ENCODE peak calls at places on chromosomes 7 and 10, in ten cellular contexts. S is activated CD8-positive, alpha-beta T cell treated with anti-CD3 and anti-CD28 coated beads for 36 hours; Q is fibroblast of lung; F is mammary epithelial cell; C is endothelial cell; O is cardiac muscle cell; G is foreskin fibroblast; B is HL-60; D is gastrocnemius medialis; X is GM23338. P is an unnamed sample.

GRCh38 chr7:44881066-44881600 is 4.2 kb downstream of the PURB start:
- DNase-seq in S (no peak), Q (no peak), F (no peak), C (no peak), O (no peak), G (no peak), B (no peak), D (no peak), X (no peak), P (no peak)

GRCh38 chr7:33646992-33647391 is 258.3 kb upstream of the BMPER start:
- DNase-seq in S (no peak), Q (no peak), F (no peak), C (no peak), O (no peak), G (peak), B (no peak), D (no peak), X (no peak), P (no peak)

GRCh38 chr10:24962998-24963397 is 10.6 kb upstream of the PRTFDC1 start:
- DNase-seq in S (no peak), Q (peak), F (peak), C (no peak), O (no peak), G (peak), B (no peak), D (no peak), X (no peak), P (no peak)

GRCh38 chr7:157520249-157520648 is 183.4 kb downstream of the DNAJB6 start:
- DNase-seq in S (no peak), Q (no peak), F (no peak), C (no peak), O (no peak), G (no peak), B (no peak), D (no peak), X (no peak), P (no peak)

GRCh38 chr7:31882187-31882586 is 188.0 kb downstream of the PDE1C start:
- DNase-seq in S (no peak), Q (peak), F (peak), C (no peak), O (peak), G (no peak), B (no peak), D (peak), X (peak), P (no peak)

GRCh38 chr10:89515031-89515841 is 20.2 kb downstream of the SLC16A12 start:
- DNase-seq in S (no peak), Q (peak), F (peak), C (no peak), O (peak), G (peak), B (no peak), D (no peak), X (peak), P (no peak)

GRCh38 chr7:137423321-137423720 is 79.8 kb upstream of the PTN start:
- DNase-seq in S (no peak), Q (peak), F (no peak), C (no peak), O (no peak), G (peak), B (no peak), D (no peak), X (no peak), P (no peak)

GRCh38 chr7:68217426-68217825 is 1220.8 kb downstream of the TYW1 start:
- DNase-seq in S (no peak), Q (no peak), F (no peak), C (no peak), O (no peak), G (no peak), B (no peak), D (no peak), X (no peak), P (no peak)

GRCh38 chr10:3852147-3852904 is 67.3 kb upstream of the KLF6 start:
- DNase-seq in S (peak), Q (peak), F (peak), C (no peak), O (no peak), G (peak), B (peak), D (peak), X (peak), P (peak)

GRCh38 chr7:140597425-140597949 is 43.1 kb downstream of the DENND2A start:
- DNase-seq in S (no peak), Q (no peak), F (no peak), C (no peak), O (no peak), G (no peak), B (no peak), D (no peak), X (no peak), P (no peak)

GRCh38 chr7:101784275-101785127 is 32.9 kb upstream of the CUX1 start:
- DNase-seq in S (no peak), Q (no peak), F (no peak), C (no peak), O (peak), G (peak), B (peak), D (no peak), X (no peak), P (no peak)

GRCh38 chr10:127977368-127978009 is 70.6 kb downstream of the PTPRE start:
- DNase-seq in S (peak), Q (peak), F (peak), C (peak), O (no peak), G (peak), B (no peak), D (peak), X (no peak), P (no peak)

GRCh38 chr7:17486835-17487234 is 188.4 kb downstream of the AHR start:
- DNase-seq in S (no peak), Q (no peak), F (no peak), C (no peak), O (no peak), G (no peak), B (no peak), D (no peak), X (no peak), P (no peak)

GRCh38 chr7:106009511-106010226 is 46.6 kb downstream of the CDHR3 start:
- DNase-seq in S (peak), Q (peak), F (peak), C (peak), O (peak), G (peak), B (peak), D (peak), X (peak), P (peak)

GRCh38 chr7:66355762-66356161 is 150.6 kb downstream of the TPST1 start:
- DNase-seq in S (no peak), Q (no peak), F (peak), C (no peak), O (no peak), G (peak), B (no peak), D (no peak), X (no peak), P (no peak)

GRCh38 chr10:21281173-21281572 is 244.3 kb downstream of the SKIDA1 start:
- DNase-seq in S (no peak), Q (no peak), F (no peak), C (no peak), O (no peak), G (no peak), B (no peak), D (no peak), X (no peak), P (no peak)

GRCh38 chr7:94223375-94224084 is 171.2 kb upstream of the COL1A2 start:
- DNase-seq in S (no peak), Q (peak), F (peak), C (peak), O (peak), G (peak), B (no peak), D (no peak), X (peak), P (no peak)

GRCh38 chr10:110214380-110214826 is 7.0 kb downstream of the MXI1 start:
- DNase-seq in S (peak), Q (peak), F (no peak), C (no peak), O (no peak), G (no peak), B (peak), D (no peak), X (no peak), P (peak)

GRCh38 chr7:22105550-22105949 is 159.9 kb upstream of the CDCA7L start:
- DNase-seq in S (no peak), Q (no peak), F (no peak), C (no peak), O (no peak), G (no peak), B (no peak), D (no peak), X (no peak), P (no peak)

GRCh38 chr7:137801003-137801402 is 45.8 kb downstream of the DGKI start:
- DNase-seq in S (no peak), Q (peak), F (peak), C (no peak), O (no peak), G (peak), B (no peak), D (no peak), X (no peak), P (no peak)

GRCh38 chr10:128274938-128275337 is 148.7 kb upstream of the MKI67 start:
- DNase-seq in S (peak), Q (no peak), F (no peak), C (no peak), O (peak), G (no peak), B (no peak), D (peak), X (no peak), P (no peak)

GRCh38 chr7:158029431-158029938 is 558.1 kb downstream of the PTPRN2 start:
- DNase-seq in S (no peak), Q (no peak), F (no peak), C (no peak), O (no peak), G (no peak), B (no peak), D (no peak), X (no peak), P (no peak)

GRCh38 chr10:113709221-113709838 is 29.6 kb downstream of the CASP7 start:
- DNase-seq in S (no peak), Q (peak), F (no peak), C (no peak), O (no peak), G (peak), B (no peak), D (no peak), X (no peak), P (no peak)

GRCh38 chr7:132019718-132020117 is 463.3 kb upstream of the PODXL start:
- DNase-seq in S (no peak), Q (no peak), F (no peak), C (no peak), O (no peak), G (no peak), B (no peak), D (no peak), X (no peak), P (no peak)

GRCh38 chr10:76086571-76087260 is 655.3 kb downstream of the LRMDA start:
- DNase-seq in S (peak), Q (peak), F (peak), C (peak), O (no peak), G (peak), B (peak), D (peak), X (peak), P (no peak)

GRCh38 chr10:84293574-84294016 is 34.8 kb upstream of the CCSER2 start:
- DNase-seq in S (peak), Q (no peak), F (no peak), C (no peak), O (no peak), G (no peak), B (no peak), D (no peak), X (no peak), P (no peak)

GRCh38 chr7:58086871-58087535 is 637.0 kb downstream of the ZNF716 start:
- DNase-seq in S (no peak), Q (no peak), F (no peak), C (no peak), O (no peak), G (no peak), B (no peak), D (no peak), X (no peak), P (no peak)

GRCh38 chr10:73969224-73969811 is 28.6 kb upstream of the VCL start:
- DNase-seq in S (no peak), Q (no peak), F (peak), C (no peak), O (no peak), G (no peak), B (peak), D (no peak), X (no peak), P (no peak)

GRCh38 chr10:28463676-28464395 is 69.1 kb upstream of the WAC start:
- DNase-seq in S (no peak), Q (no peak), F (no peak), C (no peak), O (no peak), G (no peak), B (peak), D (no peak), X (no peak), P (no peak)

GRCh38 chr7:148916186-148916585 is 32.1 kb upstream of the EZH2 start:
- DNase-seq in S (no peak), Q (peak), F (no peak), C (no peak), O (no peak), G (peak), B (no peak), D (no peak), X (no peak), P (no peak)

GRCh38 chr7:28572321-28573058 is 160.2 kb downstream of the CREB5 start:
- DNase-seq in S (no peak), Q (no peak), F (no peak), C (no peak), O (no peak), G (no peak), B (no peak), D (no peak), X (no peak), P (no peak)

GRCh38 chr10:31758495-31758894 is 170.1 kb downstream of the ARHGAP12 start:
- DNase-seq in S (no peak), Q (no peak), F (no peak), C (no peak), O (no peak), G (peak), B (no peak), D (no peak), X (no peak), P (no peak)

GRCh38 chr7:147894271-147894670 is 696.3 kb upstream of the C7orf33 start:
- DNase-seq in S (no peak), Q (no peak), F (no peak), C (no peak), O (no peak), G (no peak), B (no peak), D (no peak), X (peak), P (no peak)

GRCh38 chr10:35268791-35269257 is 67.5 kb upstream of the CCNY start:
- DNase-seq in S (no peak), Q (peak), F (no peak), C (no peak), O (no peak), G (no peak), B (no peak), D (no peak), X (no peak), P (no peak)

DNA sequence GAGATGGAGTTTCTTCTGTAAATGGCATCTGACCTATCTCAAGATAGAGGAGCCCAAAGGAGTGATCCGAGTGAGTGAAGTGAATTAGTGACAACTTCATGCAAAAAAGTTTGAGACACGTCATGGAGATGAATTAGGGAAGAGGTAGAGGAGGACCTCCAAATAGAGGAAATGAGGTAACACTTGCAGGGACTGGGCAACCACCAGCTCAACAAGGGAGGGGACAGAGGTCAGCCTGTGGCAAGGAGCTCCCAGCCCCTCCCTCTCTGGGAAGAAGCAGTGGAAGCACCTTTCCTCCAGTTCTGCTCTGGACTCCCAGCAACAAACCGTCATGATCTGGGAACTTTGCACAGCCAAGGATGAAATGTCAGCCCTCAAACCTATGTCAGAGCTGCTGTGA is 83.5 kb upstream of the IKZF1 start:
- DNase-seq in S (no peak), Q (no peak), F (no peak), C (no peak), O (no peak), G (no peak), B (peak), D (no peak), X (no peak), P (no peak)
- TF ChIP-seq CTCF in S (no peak), Q (no peak), F (no peak), C (no peak), O (no peak), G (no peak), B (no peak), D (no peak), X (no peak), P (no peak)

GRCh38 chr7:127374181-127374580 is 18.3 kb downstream of the ZNF800 start:
- DNase-seq in S (no peak), Q (no peak), F (no peak), C (no peak), O (no peak), G (no peak), B (no peak), D (no peak), X (no peak), P (no peak)
- TF ChIP-seq CTCF in S (no peak), Q (no peak), F (no peak), C (no peak), O (no peak), G (no peak), B (no peak), D (no peak), X (no peak), P (no peak)

DNA sequence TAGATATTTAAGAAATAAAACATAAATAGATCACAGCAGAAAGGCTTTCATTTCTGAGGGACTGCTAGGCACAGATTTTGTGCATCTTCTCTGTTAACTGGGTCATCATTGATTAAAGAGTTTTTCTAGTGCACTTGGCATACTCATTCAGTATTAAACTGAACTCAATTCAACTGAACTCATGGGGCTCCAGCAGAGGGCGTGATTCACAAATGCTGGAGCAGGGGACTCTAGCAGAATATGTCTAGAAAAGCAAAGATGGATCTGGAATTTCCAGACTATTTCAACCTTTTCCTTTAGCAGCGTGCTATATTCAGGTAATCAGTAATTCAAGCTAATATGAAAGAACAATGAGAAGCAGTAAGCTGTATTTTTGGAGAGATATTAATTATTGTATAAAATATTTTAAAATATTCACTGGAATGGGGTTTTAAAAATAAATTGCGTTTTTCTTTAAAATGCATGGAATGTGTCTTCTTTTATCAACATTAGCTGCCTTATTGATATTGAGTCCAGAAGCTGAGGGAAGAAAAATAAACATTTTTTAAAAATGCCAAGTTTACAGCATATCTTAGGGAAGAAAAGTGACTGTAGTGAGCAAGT is 296.8 kb upstream of the CACNA2D1 start:
- DNase-seq in S (peak), Q (peak), F (peak), C (peak), O (peak), G (peak), B (peak), D (no peak), X (peak), P (no peak)
- TF ChIP-seq CTCF in S (peak), Q (peak), F (peak), C (peak), O (peak), G (peak), B (peak), D (no peak), X (peak), P (peak)

GRCh38 chr10:120221873-120222485 is 235.0 kb upstream of the PLPP4 start:
- DNase-seq in S (peak), Q (peak), F (peak), C (peak), O (no peak), G (peak), B (peak), D (no peak), X (peak), P (peak)
- TF ChIP-seq CTCF in S (peak), Q (peak), F (peak), C (peak), O (peak), G (peak), B (peak), D (no peak), X (peak), P (peak)

GRCh38 chr7:151993977-151994676 is 31.3 kb upstream of the GALNT11 start:
- DNase-seq in S (peak), Q (peak), F (peak), C (peak), O (no peak), G (no peak), B (no peak), D (no peak), X (peak), P (no peak)

GRCh38 chr7:151990567-151990966 is 34.3 kb downstream of the GALNTL5 start:
- DNase-seq in S (no peak), Q (peak), F (no peak), C (no peak), O (no peak), G (peak), B (no peak), D (no peak), X (peak), P (no peak)

GRCh38 chr7:151987748-151988529 is 31.7 kb downstream of the GALNTL5 start:
- DNase-seq in S (no peak), Q (peak), F (peak), C (no peak), O (peak), G (peak), B (no peak), D (no peak), X (peak), P (no peak)

GRCh38 chr7:151992375-151992774 is 33.1 kb upstream of the GALNT11 start:
- DNase-seq in S (peak), Q (peak), F (peak), C (peak), O (peak), G (peak), B (peak), D (peak), X (peak), P (peak)
- TF ChIP-seq CTCF in S (no peak), Q (no peak), F (no peak), C (no peak), O (no peak), G (no peak), B (peak), D (no peak), X (peak), P (peak)

GRCh38 chr7:88111136-88111748 is 108.6 kb downstream of the SRI start:
- DNase-seq in S (no peak), Q (peak), F (peak), C (no peak), O (peak), G (peak), B (no peak), D (no peak), X (peak), P (peak)
- TF ChIP-seq CTCF in S (peak), Q (peak), F (peak), C (peak), O (peak), G (peak), B (no peak), D (peak), X (peak), P (peak)

DNA sequence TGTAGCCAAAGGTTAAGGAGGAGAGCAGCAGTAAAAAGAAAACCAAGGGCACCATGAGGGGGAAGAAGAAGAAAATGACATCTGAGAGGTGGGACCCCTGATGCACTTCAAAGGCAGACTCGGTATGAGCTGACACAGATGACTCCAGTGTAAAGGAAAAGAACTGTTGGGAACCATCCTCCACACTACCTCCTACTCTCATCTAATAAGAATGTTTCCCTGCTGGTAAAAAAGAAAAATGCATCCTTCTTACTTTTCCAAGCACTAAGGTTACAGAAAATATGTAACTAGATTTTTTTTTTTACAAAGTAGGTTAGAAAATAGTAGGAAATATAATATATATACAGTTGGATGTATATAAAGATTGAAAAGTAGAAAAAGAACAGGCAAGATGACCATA is 16.9 kb downstream of the TAS2R41 start:
- DNase-seq in S (no peak), Q (peak), F (no peak), C (no peak), O (no peak), G (peak), B (no peak), D (no peak), X (peak), P (no peak)
- TF ChIP-seq CTCF in S (no peak), Q (no peak), F (no peak), C (peak), O (no peak), G (peak), B (no peak), D (no peak), X (peak), P (no peak)

GRCh38 chr10:112687647-112688046 is 240.6 kb downstream of the VTI1A start:
- DNase-seq in S (no peak), Q (peak), F (peak), C (no peak), O (no peak), G (peak), B (no peak), D (peak), X (no peak), P (no peak)

GRCh38 chr10:112689327-112689726 is 242.3 kb downstream of the VTI1A start:
- DNase-seq in S (peak), Q (peak), F (peak), C (peak), O (peak), G (peak), B (no peak), D (no peak), X (peak), P (no peak)
- TF ChIP-seq CTCF in S (no peak), Q (peak), F (peak), C (peak), O (peak), G (peak), B (no peak), D (no peak), X (peak), P (peak)